ENCODE peak calls at places on chromosomes 5 and 9, in four cellular contexts. A is HepG2, U is HCT116, S is ovary. T is an unnamed sample.
A peak's percentile ranks its signal among the peaks of the same experiment; 100 is the strongest.

GRCh38 chr5:79878721-79879336 is 112.2 kb downstream of the MTX3 start:
- DNase-seq in U (peak; percentile 31), A (peak; percentile 13), S (no peak), T (peak; percentile 35)

GRCh38 chr5:125870271-125870670 is 552.9 kb upstream of the GRAMD2B start:
- DNase-seq in S (no peak), U (no peak), A (no peak), T (no peak)

GRCh38 chr9:129336601-129337286 is 158.7 kb upstream of the IER5L start:
- DNase-seq in S (peak; percentile 79), U (no peak), A (no peak), T (no peak)

GRCh38 chr9:114047717-114048116 is 30.4 kb downstream of the AMBP start:
- DNase-seq in A (peak; percentile 68), S (no peak), U (peak; percentile 16), T (no peak)

GRCh38 chr5:71924325-71924724 is 182.9 kb upstream of the MAP1B start:
- DNase-seq in U (no peak), A (no peak), S (no peak), T (no peak)

GRCh38 chr9:127805620-127806019 is 2.9 kb downstream of the FPGS start:
- DNase-seq in U (peak; percentile 47), S (no peak), A (peak; percentile 51), T (no peak)

GRCh38 chr5:165495829-165496380 is 1990.5 kb downstream of the MAT2B start:
- DNase-seq in S (no peak), A (no peak), U (no peak), T (no peak)

GRCh38 chr9:92196909-92197308 is 81.7 kb upstream of the SPTLC1 start:
- DNase-seq in A (peak; percentile 89), S (no peak), U (no peak), T (no peak)

GRCh38 chr9:77759391-77759790 is 111.3 kb upstream of the GNA14 start:
- DNase-seq in S (no peak), A (no peak), U (no peak), T (no peak)

GRCh38 chr9:78325343-78325742 is 28.4 kb downstream of the PSAT1 start:
- DNase-seq in S (peak; percentile 44), A (no peak), U (no peak), T (no peak)

GRCh38 chr5:84344788-84345187 is 39.9 kb downstream of the EDIL3 start:
- DNase-seq in U (no peak), S (no peak), A (no peak), T (no peak)

GRCh38 chr9:133726401-133727276 is 11.5 kb downstream of the SARDH start:
- DNase-seq in A (peak; percentile 60), U (peak; percentile 38), S (peak; percentile 58), T (no peak)

GRCh38 chr5:97149689-97150088 is 7.3 kb upstream of the LIX1 start:
- DNase-seq in S (no peak), A (no peak), U (no peak), T (no peak)

GRCh38 chr9:124894741-124895170 is 32.8 kb downstream of the ARPC5L start:
- DNase-seq in U (peak; percentile 10), S (no peak), A (peak; percentile 12), T (peak; percentile 54)

GRCh38 chr9:78132688-78133033 is 101.0 kb upstream of the GNAQ start:
- DNase-seq in A (no peak), S (no peak), U (no peak), T (no peak)

GRCh38 chr9:129568560-129569505 is 52.1 kb downstream of the C9orf50 start:
- DNase-seq in U (no peak), A (peak; percentile 73), S (peak; percentile 83), T (no peak)

GRCh38 chr5:79236364-79236969 is 536 bp downstream of the JMY start:
- DNase-seq in U (no peak), S (no peak), A (no peak), T (no peak)

GRCh38 chr5:14228219-14228618 is 85.1 kb downstream of the TRIO start:
- DNase-seq in A (no peak), S (no peak), U (no peak), T (no peak)

GRCh38 chr5:101860563-101860962 is 435.5 kb downstream of the SLCO4C1 start:
- DNase-seq in U (no peak), A (no peak), S (no peak), T (no peak)

GRCh38 chr5:60577116-60577515 is 122.8 kb downstream of the DEPDC1B start:
- DNase-seq in A (no peak), U (no peak), S (no peak), T (no peak)

GRCh38 chr9:132632426-132632825 is 37.4 kb downstream of the DDX31 start:
- DNase-seq in A (no peak), S (no peak), U (no peak), T (no peak)

GRCh38 chr5:10565785-10566506 is 2.1 kb downstream of the ANKRD33B start:
- DNase-seq in U (no peak), S (no peak), A (no peak), T (no peak)

GRCh38 chr9:131656356-131657030 is 83.4 kb downstream of the RAPGEF1 start:
- DNase-seq in A (no peak), U (no peak), S (no peak), T (no peak)

GRCh38 chr9:33510264-33511183 is 13.5 kb upstream of the ANKRD18B start:
- DNase-seq in A (no peak), U (no peak), S (peak; percentile 48), T (no peak)

GRCh38 chr9:134014946-134015345 is 10.3 kb upstream of the BRD3OS start:
- DNase-seq in A (no peak), U (no peak), S (no peak), T (no peak)

GRCh38 chr9:96418920-96419690 is 935 bp upstream of the ZNF367 start:
- DNase-seq in S (no peak), A (peak; percentile 73), U (no peak), T (no peak)

GRCh38 chr5:8829322-8830029 is 716.4 kb downstream of the SEMA5A start:
- DNase-seq in U (no peak), A (no peak), S (no peak), T (no peak)

GRCh38 chr5:39015743-39016586 is 58.2 kb downstream of the RICTOR start:
- DNase-seq in S (no peak), U (no peak), A (peak; percentile 14), T (no peak)

GRCh38 chr5:147483197-147483790 is 26.6 kb downstream of the DPYSL3 start:
- DNase-seq in S (no peak), A (no peak), U (no peak), T (no peak)

GRCh38 chr9:128051932-128052734 is 15.0 kb downstream of the NAIF1 start:
- DNase-seq in S (no peak), U (peak; percentile 77), A (no peak), T (no peak)

GRCh38 chr5:14534773-14535172 is 46.8 kb upstream of the OTULINL start:
- DNase-seq in U (no peak), A (no peak), S (no peak), T (no peak)

DNA sequence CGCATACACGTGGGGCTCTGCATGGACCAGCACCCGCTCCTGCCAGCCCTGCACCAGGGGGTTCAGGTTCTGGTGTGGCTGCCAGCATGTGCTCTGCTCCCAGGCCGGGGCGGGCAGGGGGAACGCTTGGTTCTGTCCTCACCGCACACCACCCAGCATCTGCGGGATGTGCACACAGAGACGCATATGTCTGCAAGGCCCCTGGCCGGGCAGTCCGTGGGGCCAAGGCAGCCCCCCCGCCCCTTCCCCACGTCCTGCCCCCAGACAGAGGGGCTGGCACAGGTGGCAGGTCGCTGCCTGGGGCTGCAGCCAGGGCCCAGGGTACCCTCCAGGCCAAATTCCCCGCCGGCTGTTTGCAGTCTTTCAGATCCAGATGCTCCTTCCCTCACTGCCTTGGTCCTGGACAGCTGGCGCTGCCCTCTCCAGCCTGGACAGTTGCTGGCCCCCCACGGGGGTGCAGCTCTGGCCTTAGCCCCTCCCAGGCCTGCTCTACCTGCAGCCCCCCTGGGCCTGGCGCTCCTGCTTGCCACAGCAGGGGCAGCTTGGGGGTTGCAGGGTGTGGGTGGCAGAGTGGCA is 18.0 kb upstream of the NRARP start:
- DNase-seq in U (no peak), S (no peak), A (no peak), T (no peak)
- H3K4me1 ChIP-seq in U (peaks cover 19% of the 10 kb centered on the region), S (peaks cover 5% of the 10 kb centered on the region), A (peaks cover 12% of the 10 kb centered on the region), T (peaks cover 4% of the 10 kb centered on the region)

DNA sequence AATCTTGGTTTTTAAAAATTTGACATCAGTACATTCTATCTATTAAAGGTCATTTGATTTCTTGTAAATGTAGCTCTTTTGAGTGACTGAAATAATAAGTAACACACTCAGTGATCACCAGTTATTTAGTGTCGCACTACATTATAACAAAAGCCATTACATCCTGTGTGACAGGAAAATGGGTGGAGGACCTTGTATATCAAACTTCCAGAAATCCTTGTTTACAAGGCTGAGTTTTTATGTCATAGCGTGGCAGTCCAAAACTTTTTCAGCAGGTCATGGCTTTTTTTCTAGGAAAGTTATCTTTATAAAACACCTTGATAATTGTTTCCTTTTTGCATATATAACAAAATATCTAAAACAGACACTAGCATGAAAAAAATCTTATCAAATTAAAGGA is 14.4 kb upstream of the ITGA1 start:
- DNase-seq in A (no peak), U (no peak), S (no peak), T (no peak)
- H3K27me3 ChIP-seq in A (no peaks in the 10 kb centered on the region), U (no peaks in the 10 kb centered on the region), S (no peaks in the 10 kb centered on the region), T (no peaks in the 10 kb centered on the region)

GRCh38 chr5:2748180-2748840 is 3.2 kb downstream of the IRX2 start:
- DNase-seq in A (no peak), S (no peak), U (no peak), T (no peak)
- H3K4me3 ChIP-seq in A (no peak overlapping the region), S (no peak overlapping the region), U (no peak overlapping the region), T (no peak overlapping the region)

GRCh38 chr5:160363661-160364060 is 6.8 kb downstream of the C1QTNF2 start:
- DNase-seq in U (no peak), A (no peak), S (no peak), T (no peak)

GRCh38 chr5:160363122-160363521 is 7.3 kb downstream of the C1QTNF2 start:
- DNase-seq in U (no peak), S (no peak), A (no peak), T (no peak)

GRCh38 chr5:160369990-160370712 is at the start of gene C1QTNF2:
- DNase-seq in U (no peak), S (peak; percentile 68), A (no peak), T (no peak)

GRCh38 chr5:160367261-160367660 is 3.2 kb downstream of the C1QTNF2 start:
- DNase-seq in U (no peak), A (no peak), S (no peak), T (no peak)

DNA sequence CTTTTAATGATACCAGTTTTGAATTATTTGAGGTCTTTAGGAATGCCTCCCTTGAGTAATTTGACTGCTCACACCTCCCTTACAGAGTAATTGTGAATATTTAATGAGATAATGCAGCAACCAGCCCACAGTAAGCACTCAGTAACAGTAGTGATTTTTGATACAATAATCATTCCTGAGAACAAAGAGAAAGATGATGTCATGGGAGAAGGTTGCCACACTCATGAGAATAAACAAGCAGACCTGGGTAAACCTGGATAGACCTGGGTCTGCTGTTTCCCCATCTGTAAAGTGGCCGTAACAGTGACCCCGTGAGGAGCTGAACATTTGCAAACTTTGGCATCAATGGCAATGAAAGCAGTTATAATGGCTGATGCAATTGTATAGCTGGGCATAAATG is 4.2 kb downstream of the C1QTNF2 start:
- DNase-seq in S (no peak), A (no peak), U (no peak), T (no peak)
- H3K4me1 ChIP-seq in S (peaks cover 4% of the 10 kb centered on the region), A (no peaks in the 10 kb centered on the region), U (peaks cover 13% of the 10 kb centered on the region), T (peaks cover 3% of the 10 kb centered on the region)

GRCh38 chr5:73234156-73234555 is 61.2 kb downstream of the TMEM174 start:
- DNase-seq in A (no peak), S (no peak), U (no peak), T (no peak)
- H3K27me3 ChIP-seq in A (no peaks in the 10 kb centered on the region), S (no peaks in the 10 kb centered on the region), U (no peaks in the 10 kb centered on the region), T (peaks cover 55% of the 10 kb centered on the region)